ENCODE peak calls at places on chromosomes 3 and 15, in five cellular contexts. One of them, this sample, is unnamed.

GRCh38 chr3:143831208-143831607 is 17.1 kb downstream of the SLC9A9 start:
- DNase-seq in OCI-LY7: no peak
- DNase-seq in dorsolateral prefrontal cortex: no peak
- DNase-seq in cardiac muscle cell: no peak
- DNase-seq in HCT116: no peak
- DNase-seq in this sample: no peak

GRCh38 chr3:124995460-124995994 is 60.3 kb downstream of the HEG1 start:
- DNase-seq in OCI-LY7: peak; percentile 42
- DNase-seq in dorsolateral prefrontal cortex: peak; percentile 42
- DNase-seq in cardiac muscle cell: peak; percentile 58
- DNase-seq in HCT116: peak; percentile 34
- DNase-seq in this sample: peak; percentile 14

GRCh38 chr3:5138214-5138981 is 16.3 kb downstream of the ARL8B start:
- DNase-seq in OCI-LY7: no peak
- DNase-seq in dorsolateral prefrontal cortex: no peak
- DNase-seq in cardiac muscle cell: peak; percentile 3
- DNase-seq in HCT116: no peak
- DNase-seq in this sample: no peak

GRCh38 chr15:68794869-68795268 is 25.8 kb downstream of the ANP32A start:
- DNase-seq in OCI-LY7: no peak
- DNase-seq in dorsolateral prefrontal cortex: no peak
- DNase-seq in cardiac muscle cell: no peak
- DNase-seq in HCT116: no peak
- DNase-seq in this sample: no peak

GRCh38 chr15:56913670-56914069 is 4.8 kb upstream of the TCF12 start:
- DNase-seq in OCI-LY7: no peak
- DNase-seq in dorsolateral prefrontal cortex: no peak
- DNase-seq in cardiac muscle cell: no peak
- DNase-seq in HCT116: no peak
- DNase-seq in this sample: no peak

GRCh38 chr15:27804569-27805260 is 294.4 kb downstream of the OCA2 start:
- DNase-seq in OCI-LY7: no peak
- DNase-seq in dorsolateral prefrontal cortex: no peak
- DNase-seq in cardiac muscle cell: no peak
- DNase-seq in HCT116: no peak
- DNase-seq in this sample: no peak

GRCh38 chr3:45972534-45973402 is 22.9 kb downstream of the FYCO1 start:
- DNase-seq in OCI-LY7: peak; percentile 43
- DNase-seq in dorsolateral prefrontal cortex: no peak
- DNase-seq in cardiac muscle cell: no peak
- DNase-seq in HCT116: no peak
- DNase-seq in this sample: no peak

GRCh38 chr3:19931180-19931692 is 2.8 kb downstream of the EFHB start:
- DNase-seq in OCI-LY7: no peak
- DNase-seq in dorsolateral prefrontal cortex: no peak
- DNase-seq in cardiac muscle cell: no peak
- DNase-seq in HCT116: no peak
- DNase-seq in this sample: no peak

GRCh38 chr3:57309769-57310168 is 17.3 kb upstream of the ASB14 start:
- DNase-seq in OCI-LY7: no peak
- DNase-seq in dorsolateral prefrontal cortex: no peak
- DNase-seq in cardiac muscle cell: no peak
- DNase-seq in HCT116: no peak
- DNase-seq in this sample: no peak

GRCh38 chr3:127678611-127679533 is 6.1 kb downstream of the ABTB1 start:
- DNase-seq in OCI-LY7: no peak
- DNase-seq in dorsolateral prefrontal cortex: peak; percentile 4
- DNase-seq in cardiac muscle cell: no peak
- DNase-seq in HCT116: no peak
- DNase-seq in this sample: no peak

GRCh38 chr3:196499061-196499460 is 4.5 kb downstream of the RNF168 start:
- DNase-seq in OCI-LY7: no peak
- DNase-seq in dorsolateral prefrontal cortex: no peak
- DNase-seq in cardiac muscle cell: no peak
- DNase-seq in HCT116: no peak
- DNase-seq in this sample: no peak

GRCh38 chr3:195082811-195083210 is 188.1 kb downstream of the XXYLT1 start:
- DNase-seq in OCI-LY7: no peak
- DNase-seq in dorsolateral prefrontal cortex: no peak
- DNase-seq in cardiac muscle cell: no peak
- DNase-seq in HCT116: no peak
- DNase-seq in this sample: no peak

GRCh38 chr3:15305366-15305844 is 27.0 kb downstream of the SH3BP5 start:
- DNase-seq in OCI-LY7: no peak
- DNase-seq in dorsolateral prefrontal cortex: no peak
- DNase-seq in cardiac muscle cell: peak; percentile 89
- DNase-seq in HCT116: peak; percentile 31
- DNase-seq in this sample: no peak

GRCh38 chr15:82536409-82537350 is 3.6 kb downstream of the RPS17 start:
- DNase-seq in OCI-LY7: no peak
- DNase-seq in dorsolateral prefrontal cortex: no peak
- DNase-seq in cardiac muscle cell: no peak
- DNase-seq in HCT116: no peak
- DNase-seq in this sample: no peak

GRCh38 chr3:119145500-119146167 is at the start of gene TEX55:
- DNase-seq in OCI-LY7: peak; percentile 31
- DNase-seq in dorsolateral prefrontal cortex: no peak
- DNase-seq in cardiac muscle cell: peak; percentile 62
- DNase-seq in HCT116: peak; percentile 10
- DNase-seq in this sample: no peak

GRCh38 chr3:171072432-171072831 is 45.9 kb upstream of the SLC2A2 start:
- DNase-seq in OCI-LY7: no peak
- DNase-seq in dorsolateral prefrontal cortex: no peak
- DNase-seq in cardiac muscle cell: no peak
- DNase-seq in HCT116: no peak
- DNase-seq in this sample: no peak

GRCh38 chr3:61813656-61814055 is 252.3 kb downstream of the PTPRG start:
- DNase-seq in OCI-LY7: no peak
- DNase-seq in dorsolateral prefrontal cortex: no peak
- DNase-seq in cardiac muscle cell: no peak
- DNase-seq in HCT116: no peak
- DNase-seq in this sample: no peak

GRCh38 chr3:44862221-44862637 is 517 bp downstream of the TMEM42 start:
- DNase-seq in OCI-LY7: peak; percentile 22
- DNase-seq in dorsolateral prefrontal cortex: peak; percentile 18
- DNase-seq in cardiac muscle cell: no peak
- DNase-seq in HCT116: no peak
- DNase-seq in this sample: no peak

GRCh38 chr3:104359546-104359945 is 1007.2 kb upstream of the ALCAM start:
- DNase-seq in OCI-LY7: no peak
- DNase-seq in dorsolateral prefrontal cortex: no peak
- DNase-seq in cardiac muscle cell: peak; percentile 21
- DNase-seq in HCT116: no peak
- DNase-seq in this sample: no peak

GRCh38 chr15:93088200-93088980 is 621 bp downstream of the RGMA start:
- DNase-seq in OCI-LY7: no peak
- DNase-seq in dorsolateral prefrontal cortex: no peak
- DNase-seq in cardiac muscle cell: peak; percentile 48
- DNase-seq in HCT116: no peak
- DNase-seq in this sample: no peak

GRCh38 chr15:72312605-72313447 is 7.1 kb downstream of the CELF6 start:
- DNase-seq in OCI-LY7: peak; percentile 69
- DNase-seq in dorsolateral prefrontal cortex: peak; percentile 50
- DNase-seq in cardiac muscle cell: peak; percentile 74
- DNase-seq in HCT116: peak; percentile 63
- DNase-seq in this sample: peak; percentile 15

GRCh38 chr3:69085543-69086132 is 901 bp downstream of the ARL6IP5 start:
- DNase-seq in OCI-LY7: peak; percentile 14
- DNase-seq in dorsolateral prefrontal cortex: peak; percentile 27
- DNase-seq in cardiac muscle cell: no peak
- DNase-seq in HCT116: no peak
- DNase-seq in this sample: no peak

GRCh38 chr3:81554348-81554747 is 207.1 kb downstream of the GBE1 start:
- DNase-seq in OCI-LY7: no peak
- DNase-seq in dorsolateral prefrontal cortex: no peak
- DNase-seq in cardiac muscle cell: no peak
- DNase-seq in HCT116: no peak
- DNase-seq in this sample: no peak

GRCh38 chr3:108293858-108294257 is 2.5 kb upstream of the HHLA2 start:
- DNase-seq in OCI-LY7: no peak
- DNase-seq in dorsolateral prefrontal cortex: no peak
- DNase-seq in cardiac muscle cell: no peak
- DNase-seq in HCT116: no peak
- DNase-seq in this sample: no peak

GRCh38 chr15:56411122-56411749 is 46.0 kb downstream of the TEX9 start:
- DNase-seq in OCI-LY7: no peak
- DNase-seq in dorsolateral prefrontal cortex: no peak
- DNase-seq in cardiac muscle cell: no peak
- DNase-seq in HCT116: no peak
- DNase-seq in this sample: no peak

GRCh38 chr3:160490166-160490565 is 40.6 kb upstream of the TRIM59 start:
- DNase-seq in OCI-LY7: no peak
- DNase-seq in dorsolateral prefrontal cortex: no peak
- DNase-seq in cardiac muscle cell: no peak
- DNase-seq in HCT116: no peak
- DNase-seq in this sample: no peak

GRCh38 chr3:156400062-156400461 is 154.9 kb downstream of the SSR3 start:
- DNase-seq in OCI-LY7: no peak
- DNase-seq in dorsolateral prefrontal cortex: no peak
- DNase-seq in cardiac muscle cell: no peak
- DNase-seq in HCT116: no peak
- DNase-seq in this sample: no peak

GRCh38 chr3:107943350-107943749 is 147.5 kb downstream of the CD47 start:
- DNase-seq in OCI-LY7: no peak
- DNase-seq in dorsolateral prefrontal cortex: no peak
- DNase-seq in cardiac muscle cell: no peak
- DNase-seq in HCT116: no peak
- DNase-seq in this sample: no peak

DNA sequence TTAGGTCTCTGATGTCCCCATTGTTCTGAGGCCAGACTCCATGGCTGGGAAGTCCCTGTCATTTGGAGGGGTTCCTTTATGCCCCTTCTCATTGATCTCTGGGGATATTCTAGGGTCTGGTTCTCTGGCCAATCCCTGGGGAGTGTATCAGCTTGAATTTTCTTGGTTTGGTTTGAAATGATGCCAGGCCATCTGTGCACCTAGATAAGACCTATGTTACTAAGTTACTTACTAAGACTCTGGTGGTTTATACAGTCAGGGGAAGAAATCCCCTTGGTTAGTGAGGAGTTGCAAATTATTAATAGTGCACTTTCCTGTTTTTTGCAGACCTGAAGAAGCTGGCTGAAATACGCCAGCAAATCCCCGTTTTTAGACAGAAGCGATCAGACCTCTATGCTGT is 20.3 kb downstream of the NIT2 start:
- DNase-seq in OCI-LY7: no peak
- DNase-seq in dorsolateral prefrontal cortex: no peak
- DNase-seq in cardiac muscle cell: no peak
- DNase-seq in HCT116: no peak
- DNase-seq in this sample: no peak
- H3K27ac ChIP-seq in OCI-LY7: no peak overlapping the region
- H3K27ac ChIP-seq in dorsolateral prefrontal cortex: no peak overlapping the region
- H3K27ac ChIP-seq in cardiac muscle cell: no peak overlapping the region
- H3K27ac ChIP-seq in HCT116: no peak overlapping the region
- H3K27ac ChIP-seq in this sample: no peak overlapping the region

GRCh38 chr3:38500688-38501417 is 4.7 kb downstream of the EXOG start:
- DNase-seq in OCI-LY7: no peak
- DNase-seq in dorsolateral prefrontal cortex: no peak
- DNase-seq in cardiac muscle cell: no peak
- DNase-seq in HCT116: no peak
- DNase-seq in this sample: no peak

GRCh38 chr3:38493019-38493418 is 3.1 kb upstream of the EXOG start:
- DNase-seq in OCI-LY7: no peak
- DNase-seq in dorsolateral prefrontal cortex: no peak
- DNase-seq in cardiac muscle cell: no peak
- DNase-seq in HCT116: no peak
- DNase-seq in this sample: no peak

GRCh38 chr3:38497026-38497425 is 886 bp downstream of the EXOG start:
- DNase-seq in OCI-LY7: peak; percentile 12
- DNase-seq in dorsolateral prefrontal cortex: no peak
- DNase-seq in cardiac muscle cell: no peak
- DNase-seq in HCT116: no peak
- DNase-seq in this sample: no peak

GRCh38 chr3:38491215-38491614 is 4.9 kb upstream of the EXOG start:
- DNase-seq in OCI-LY7: no peak
- DNase-seq in dorsolateral prefrontal cortex: no peak
- DNase-seq in cardiac muscle cell: peak; percentile 53
- DNase-seq in HCT116: no peak
- DNase-seq in this sample: no peak

DNA sequence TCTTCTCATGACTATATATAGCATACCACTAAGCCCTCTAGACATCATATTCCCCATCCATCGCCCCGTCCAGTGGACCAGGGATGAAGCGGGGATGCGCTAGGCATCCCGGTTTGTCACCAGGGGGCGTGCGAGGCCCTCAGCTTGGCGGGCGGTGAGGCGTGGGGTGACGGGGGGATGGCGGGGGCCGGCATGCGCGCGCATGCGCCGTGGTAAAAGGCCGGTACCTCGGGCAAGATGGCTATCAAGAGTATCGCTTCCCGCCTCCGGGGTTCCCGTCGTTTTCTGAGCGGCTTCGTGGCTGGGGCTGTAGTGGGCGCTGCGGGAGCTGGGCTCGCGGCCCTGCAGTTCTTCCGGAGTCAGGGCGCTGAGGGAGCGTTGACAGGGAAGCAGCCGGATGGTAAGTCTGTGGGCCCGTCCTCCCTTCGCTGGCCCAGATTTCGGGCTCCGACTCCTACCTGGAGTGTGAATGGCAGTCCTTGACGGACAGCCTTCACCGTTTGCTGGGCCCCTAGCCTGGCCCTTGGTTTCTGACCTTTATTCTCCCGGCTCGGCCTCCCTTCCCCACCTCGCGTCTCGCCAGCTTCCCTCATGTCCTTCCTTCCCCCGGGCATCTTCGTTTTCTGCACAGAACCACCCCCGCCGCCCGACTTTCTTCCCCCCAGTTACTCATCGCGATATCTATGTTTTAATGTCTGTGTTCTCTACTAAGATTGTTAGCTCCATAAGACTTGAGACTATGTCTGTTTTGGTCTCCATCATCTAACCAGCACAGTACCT is at the start of gene EXOG:
- DNase-seq in OCI-LY7: peak; percentile 95
- DNase-seq in dorsolateral prefrontal cortex: peak; percentile 96
- DNase-seq in cardiac muscle cell: peak; percentile 93
- DNase-seq in HCT116: peak; percentile 78
- DNase-seq in this sample: peak; percentile 92
- H3K27ac ChIP-seq in OCI-LY7: peak within 1 kb of the TSS; percentile 59
- H3K27ac ChIP-seq in dorsolateral prefrontal cortex: peak within 1 kb of the TSS; percentile 92
- H3K27ac ChIP-seq in cardiac muscle cell: no peak within 1 kb of the TSS
- H3K27ac ChIP-seq in HCT116: peak within 1 kb of the TSS; percentile 76
- H3K27ac ChIP-seq in this sample: peak within 1 kb of the TSS; percentile 56

DNA sequence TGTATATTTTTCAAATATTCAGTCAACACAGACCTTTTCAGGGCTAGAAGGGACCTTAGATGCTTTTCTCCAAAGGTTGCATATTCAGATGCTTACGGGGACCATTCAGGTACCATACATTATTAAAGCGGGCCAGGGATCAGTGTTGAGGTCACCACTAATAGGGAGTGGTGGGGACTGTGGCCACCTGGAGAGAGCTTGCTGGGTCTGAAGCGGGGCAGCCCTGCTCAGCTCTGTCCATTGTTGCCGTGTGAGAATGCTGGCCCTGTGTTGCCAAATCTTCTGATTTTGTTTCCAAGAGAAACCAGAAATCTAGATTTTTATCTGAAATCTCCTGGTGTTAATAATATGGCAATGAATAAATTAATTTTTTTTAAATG is 23.7 kb downstream of the ABHD2 start:
- DNase-seq in OCI-LY7: no peak
- DNase-seq in dorsolateral prefrontal cortex: no peak
- DNase-seq in cardiac muscle cell: no peak
- DNase-seq in HCT116: no peak
- DNase-seq in this sample: no peak
- H3K27ac ChIP-seq in OCI-LY7: no peak overlapping the region
- H3K27ac ChIP-seq in dorsolateral prefrontal cortex: peak overlapping the region; percentile 92
- H3K27ac ChIP-seq in cardiac muscle cell: peak overlapping the region; percentile 81
- H3K27ac ChIP-seq in HCT116: no peak overlapping the region
- H3K27ac ChIP-seq in this sample: no peak overlapping the region

GRCh38 chr3:150351398-150351797 is 56.7 kb upstream of the TSC22D2 start:
- DNase-seq in OCI-LY7: no peak
- DNase-seq in dorsolateral prefrontal cortex: no peak
- DNase-seq in cardiac muscle cell: no peak
- DNase-seq in HCT116: no peak
- DNase-seq in this sample: no peak
- H3K27ac ChIP-seq in OCI-LY7: no peak overlapping the region
- H3K27ac ChIP-seq in dorsolateral prefrontal cortex: no peak overlapping the region
- H3K27ac ChIP-seq in cardiac muscle cell: no peak overlapping the region
- H3K27ac ChIP-seq in HCT116: no peak overlapping the region
- H3K27ac ChIP-seq in this sample: no peak overlapping the region

This sample was measured in effector memory CD4-positive, alpha-beta T cell.